ENCODE peak calls at places on chromosomes 5 and 9, in six cellular contexts. One of them, this sample, is unnamed.

GRCh38 chr9:123176949-123177348 is 91.4 kb downstream of the STRBP start:
- DNase-seq in GM13976: no peak
- DNase-seq in endothelial cell: no peak
- DNase-seq in activated CD4-positive, CD25-positive, alpha-beta regulatory T cell treated with anti-CD3 and anti-CD28 coated beads, Interleukin-2, amount 50 U/mL, for 72 hours: no peak
- DNase-seq in non-pigmented ciliary epithelial cell: no peak
- DNase-seq in testis: no peak
- DNase-seq in this sample: no peak

GRCh38 chr5:149628221-149628620 is 46.9 kb downstream of the ARHGEF37 start:
- DNase-seq in GM13976: no peak
- DNase-seq in endothelial cell: no peak
- DNase-seq in activated CD4-positive, CD25-positive, alpha-beta regulatory T cell treated with anti-CD3 and anti-CD28 coated beads, Interleukin-2, amount 50 U/mL, for 72 hours: no peak
- DNase-seq in non-pigmented ciliary epithelial cell: no peak
- DNase-seq in testis: no peak
- DNase-seq in this sample: no peak

GRCh38 chr5:84393969-84394368 is 9.3 kb upstream of the EDIL3 start:
- DNase-seq in GM13976: no peak
- DNase-seq in endothelial cell: no peak
- DNase-seq in activated CD4-positive, CD25-positive, alpha-beta regulatory T cell treated with anti-CD3 and anti-CD28 coated beads, Interleukin-2, amount 50 U/mL, for 72 hours: no peak
- DNase-seq in non-pigmented ciliary epithelial cell: no peak
- DNase-seq in testis: no peak
- DNase-seq in this sample: no peak

GRCh38 chr5:142133382-142134206 is 25.0 kb downstream of the NDFIP1 start:
- DNase-seq in GM13976: no peak
- DNase-seq in endothelial cell: no peak
- DNase-seq in activated CD4-positive, CD25-positive, alpha-beta regulatory T cell treated with anti-CD3 and anti-CD28 coated beads, Interleukin-2, amount 50 U/mL, for 72 hours: no peak
- DNase-seq in non-pigmented ciliary epithelial cell: no peak
- DNase-seq in testis: no peak
- DNase-seq in this sample: no peak

GRCh38 chr5:101103874-101104273 is 200.8 kb upstream of the ST8SIA4 start:
- DNase-seq in GM13976: no peak
- DNase-seq in endothelial cell: no peak
- DNase-seq in activated CD4-positive, CD25-positive, alpha-beta regulatory T cell treated with anti-CD3 and anti-CD28 coated beads, Interleukin-2, amount 50 U/mL, for 72 hours: no peak
- DNase-seq in non-pigmented ciliary epithelial cell: no peak
- DNase-seq in testis: no peak
- DNase-seq in this sample: no peak

GRCh38 chr5:170490381-170490780 is 13.4 kb upstream of the KCNIP1 start:
- DNase-seq in GM13976: no peak
- DNase-seq in endothelial cell: no peak
- DNase-seq in activated CD4-positive, CD25-positive, alpha-beta regulatory T cell treated with anti-CD3 and anti-CD28 coated beads, Interleukin-2, amount 50 U/mL, for 72 hours: no peak
- DNase-seq in non-pigmented ciliary epithelial cell: no peak
- DNase-seq in testis: no peak
- DNase-seq in this sample: no peak

GRCh38 chr5:149166128-149166527 is 24.8 kb downstream of the ABLIM3 start:
- DNase-seq in GM13976: no peak
- DNase-seq in endothelial cell: no peak
- DNase-seq in activated CD4-positive, CD25-positive, alpha-beta regulatory T cell treated with anti-CD3 and anti-CD28 coated beads, Interleukin-2, amount 50 U/mL, for 72 hours: no peak
- DNase-seq in non-pigmented ciliary epithelial cell: no peak
- DNase-seq in testis: no peak
- DNase-seq in this sample: no peak

GRCh38 chr9:120931278-120932085 is 4.9 kb upstream of the TRAF1 start:
- DNase-seq in GM13976: peak; percentile 79
- DNase-seq in endothelial cell: no peak
- DNase-seq in activated CD4-positive, CD25-positive, alpha-beta regulatory T cell treated with anti-CD3 and anti-CD28 coated beads, Interleukin-2, amount 50 U/mL, for 72 hours: no peak
- DNase-seq in non-pigmented ciliary epithelial cell: no peak
- DNase-seq in testis: no peak
- DNase-seq in this sample: peak; percentile 78

GRCh38 chr9:18502546-18502945 is 28.6 kb downstream of the ADAMTSL1 start:
- DNase-seq in GM13976: no peak
- DNase-seq in endothelial cell: no peak
- DNase-seq in activated CD4-positive, CD25-positive, alpha-beta regulatory T cell treated with anti-CD3 and anti-CD28 coated beads, Interleukin-2, amount 50 U/mL, for 72 hours: no peak
- DNase-seq in non-pigmented ciliary epithelial cell: no peak
- DNase-seq in testis: no peak
- DNase-seq in this sample: no peak

GRCh38 chr9:2729003-2729402 is 11.7 kb downstream of the KCNV2 start:
- DNase-seq in GM13976: no peak
- DNase-seq in endothelial cell: no peak
- DNase-seq in activated CD4-positive, CD25-positive, alpha-beta regulatory T cell treated with anti-CD3 and anti-CD28 coated beads, Interleukin-2, amount 50 U/mL, for 72 hours: no peak
- DNase-seq in non-pigmented ciliary epithelial cell: no peak
- DNase-seq in testis: no peak
- DNase-seq in this sample: no peak

GRCh38 chr5:154756871-154757646 is 1.9 kb downstream of the LARP1 start:
- DNase-seq in GM13976: peak; percentile 50
- DNase-seq in endothelial cell: peak; percentile 36
- DNase-seq in activated CD4-positive, CD25-positive, alpha-beta regulatory T cell treated with anti-CD3 and anti-CD28 coated beads, Interleukin-2, amount 50 U/mL, for 72 hours: peak; percentile 57
- DNase-seq in non-pigmented ciliary epithelial cell: no peak
- DNase-seq in testis: peak; percentile 70
- DNase-seq in this sample: peak; percentile 31

GRCh38 chr5:80711938-80712337 is 57.2 kb upstream of the DHFR start:
- DNase-seq in GM13976: peak; percentile 35
- DNase-seq in endothelial cell: peak; percentile 39
- DNase-seq in activated CD4-positive, CD25-positive, alpha-beta regulatory T cell treated with anti-CD3 and anti-CD28 coated beads, Interleukin-2, amount 50 U/mL, for 72 hours: no peak
- DNase-seq in non-pigmented ciliary epithelial cell: no peak
- DNase-seq in testis: peak; percentile 43
- DNase-seq in this sample: peak; percentile 32

GRCh38 chr9:95507456-95508241 is 9.1 kb downstream of the PTCH1 start:
- DNase-seq in GM13976: peak; percentile 49
- DNase-seq in endothelial cell: peak; percentile 42
- DNase-seq in activated CD4-positive, CD25-positive, alpha-beta regulatory T cell treated with anti-CD3 and anti-CD28 coated beads, Interleukin-2, amount 50 U/mL, for 72 hours: no peak
- DNase-seq in non-pigmented ciliary epithelial cell: no peak
- DNase-seq in testis: peak; percentile 60
- DNase-seq in this sample: peak; percentile 39

GRCh38 chr9:119827126-119827525 is 457.9 kb upstream of the BRINP1 start:
- DNase-seq in GM13976: no peak
- DNase-seq in endothelial cell: no peak
- DNase-seq in activated CD4-positive, CD25-positive, alpha-beta regulatory T cell treated with anti-CD3 and anti-CD28 coated beads, Interleukin-2, amount 50 U/mL, for 72 hours: no peak
- DNase-seq in non-pigmented ciliary epithelial cell: no peak
- DNase-seq in testis: no peak
- DNase-seq in this sample: no peak

GRCh38 chr5:135212361-135213033 is 178.5 kb upstream of the PITX1 start:
- DNase-seq in GM13976: no peak
- DNase-seq in endothelial cell: no peak
- DNase-seq in activated CD4-positive, CD25-positive, alpha-beta regulatory T cell treated with anti-CD3 and anti-CD28 coated beads, Interleukin-2, amount 50 U/mL, for 72 hours: peak; percentile 16
- DNase-seq in non-pigmented ciliary epithelial cell: no peak
- DNase-seq in testis: no peak
- DNase-seq in this sample: no peak

GRCh38 chr9:4491621-4491975 is 1.3 kb downstream of the SLC1A1 start:
- DNase-seq in GM13976: no peak
- DNase-seq in endothelial cell: no peak
- DNase-seq in activated CD4-positive, CD25-positive, alpha-beta regulatory T cell treated with anti-CD3 and anti-CD28 coated beads, Interleukin-2, amount 50 U/mL, for 72 hours: no peak
- DNase-seq in non-pigmented ciliary epithelial cell: no peak
- DNase-seq in testis: no peak
- DNase-seq in this sample: no peak

GRCh38 chr5:116722666-116723065 is 148.0 kb upstream of the SEMA6A start:
- DNase-seq in GM13976: no peak
- DNase-seq in endothelial cell: no peak
- DNase-seq in activated CD4-positive, CD25-positive, alpha-beta regulatory T cell treated with anti-CD3 and anti-CD28 coated beads, Interleukin-2, amount 50 U/mL, for 72 hours: no peak
- DNase-seq in non-pigmented ciliary epithelial cell: no peak
- DNase-seq in testis: peak; percentile 49
- DNase-seq in this sample: no peak

GRCh38 chr5:179822444-179822990 is 1.8 kb downstream of the SQSTM1 start:
- DNase-seq in GM13976: no peak
- DNase-seq in endothelial cell: no peak
- DNase-seq in activated CD4-positive, CD25-positive, alpha-beta regulatory T cell treated with anti-CD3 and anti-CD28 coated beads, Interleukin-2, amount 50 U/mL, for 72 hours: no peak
- DNase-seq in non-pigmented ciliary epithelial cell: no peak
- DNase-seq in testis: no peak
- DNase-seq in this sample: no peak

GRCh38 chr5:41246376-41246775 is 33.0 kb upstream of the C6 start:
- DNase-seq in GM13976: no peak
- DNase-seq in endothelial cell: no peak
- DNase-seq in activated CD4-positive, CD25-positive, alpha-beta regulatory T cell treated with anti-CD3 and anti-CD28 coated beads, Interleukin-2, amount 50 U/mL, for 72 hours: no peak
- DNase-seq in non-pigmented ciliary epithelial cell: peak; percentile 4
- DNase-seq in testis: no peak
- DNase-seq in this sample: no peak

GRCh38 chr9:115015018-115015635 is 84.7 kb upstream of the TNFSF8 start:
- DNase-seq in GM13976: no peak
- DNase-seq in endothelial cell: peak; percentile 62
- DNase-seq in activated CD4-positive, CD25-positive, alpha-beta regulatory T cell treated with anti-CD3 and anti-CD28 coated beads, Interleukin-2, amount 50 U/mL, for 72 hours: no peak
- DNase-seq in non-pigmented ciliary epithelial cell: no peak
- DNase-seq in testis: peak; percentile 50
- DNase-seq in this sample: no peak

GRCh38 chr9:35811364-35812024 is 568 bp downstream of the SPAG8 start:
- DNase-seq in GM13976: no peak
- DNase-seq in endothelial cell: no peak
- DNase-seq in activated CD4-positive, CD25-positive, alpha-beta regulatory T cell treated with anti-CD3 and anti-CD28 coated beads, Interleukin-2, amount 50 U/mL, for 72 hours: no peak
- DNase-seq in non-pigmented ciliary epithelial cell: no peak
- DNase-seq in testis: no peak
- DNase-seq in this sample: no peak

GRCh38 chr5:58450811-58451629 is 8.9 kb downstream of the PLK2 start:
- DNase-seq in GM13976: no peak
- DNase-seq in endothelial cell: no peak
- DNase-seq in activated CD4-positive, CD25-positive, alpha-beta regulatory T cell treated with anti-CD3 and anti-CD28 coated beads, Interleukin-2, amount 50 U/mL, for 72 hours: no peak
- DNase-seq in non-pigmented ciliary epithelial cell: no peak
- DNase-seq in testis: no peak
- DNase-seq in this sample: no peak

GRCh38 chr9:124210697-124211096 is 47.1 kb upstream of the NEK6 start:
- DNase-seq in GM13976: peak; percentile 66
- DNase-seq in endothelial cell: no peak
- DNase-seq in activated CD4-positive, CD25-positive, alpha-beta regulatory T cell treated with anti-CD3 and anti-CD28 coated beads, Interleukin-2, amount 50 U/mL, for 72 hours: no peak
- DNase-seq in non-pigmented ciliary epithelial cell: no peak
- DNase-seq in testis: no peak
- DNase-seq in this sample: peak; percentile 64

GRCh38 chr9:29701971-29702370 is 2128.7 kb upstream of the C9orf72 start:
- DNase-seq in GM13976: no peak
- DNase-seq in endothelial cell: no peak
- DNase-seq in activated CD4-positive, CD25-positive, alpha-beta regulatory T cell treated with anti-CD3 and anti-CD28 coated beads, Interleukin-2, amount 50 U/mL, for 72 hours: no peak
- DNase-seq in non-pigmented ciliary epithelial cell: no peak
- DNase-seq in testis: no peak
- DNase-seq in this sample: no peak

GRCh38 chr5:113151641-113152040 is 175.0 kb downstream of the DCP2 start:
- DNase-seq in GM13976: no peak
- DNase-seq in endothelial cell: no peak
- DNase-seq in activated CD4-positive, CD25-positive, alpha-beta regulatory T cell treated with anti-CD3 and anti-CD28 coated beads, Interleukin-2, amount 50 U/mL, for 72 hours: no peak
- DNase-seq in non-pigmented ciliary epithelial cell: no peak
- DNase-seq in testis: no peak
- DNase-seq in this sample: no peak

GRCh38 chr5:129906177-129906887 is 2.1 kb downstream of the CHSY3 start:
- DNase-seq in GM13976: no peak
- DNase-seq in endothelial cell: peak; percentile 10
- DNase-seq in activated CD4-positive, CD25-positive, alpha-beta regulatory T cell treated with anti-CD3 and anti-CD28 coated beads, Interleukin-2, amount 50 U/mL, for 72 hours: no peak
- DNase-seq in non-pigmented ciliary epithelial cell: no peak
- DNase-seq in testis: peak; percentile 41
- DNase-seq in this sample: no peak

GRCh38 chr5:88235828-88236227 is 32.8 kb downstream of the TMEM161B start:
- DNase-seq in GM13976: no peak
- DNase-seq in endothelial cell: no peak
- DNase-seq in activated CD4-positive, CD25-positive, alpha-beta regulatory T cell treated with anti-CD3 and anti-CD28 coated beads, Interleukin-2, amount 50 U/mL, for 72 hours: no peak
- DNase-seq in non-pigmented ciliary epithelial cell: no peak
- DNase-seq in testis: no peak
- DNase-seq in this sample: no peak

GRCh38 chr5:38809388-38810359 is 36.1 kb upstream of the OSMR start:
- DNase-seq in GM13976: peak; percentile 78
- DNase-seq in endothelial cell: peak; percentile 84
- DNase-seq in activated CD4-positive, CD25-positive, alpha-beta regulatory T cell treated with anti-CD3 and anti-CD28 coated beads, Interleukin-2, amount 50 U/mL, for 72 hours: no peak
- DNase-seq in non-pigmented ciliary epithelial cell: no peak
- DNase-seq in testis: peak; percentile 93
- DNase-seq in this sample: peak; percentile 68

GRCh38 chr9:125649315-125649714 is 57.7 kb downstream of the MAPKAP1 start:
- DNase-seq in GM13976: no peak
- DNase-seq in endothelial cell: no peak
- DNase-seq in activated CD4-positive, CD25-positive, alpha-beta regulatory T cell treated with anti-CD3 and anti-CD28 coated beads, Interleukin-2, amount 50 U/mL, for 72 hours: no peak
- DNase-seq in non-pigmented ciliary epithelial cell: peak; percentile 77
- DNase-seq in testis: no peak
- DNase-seq in this sample: no peak

GRCh38 chr5:180367991-180368390 is 14.9 kb upstream of the GFPT2 start:
- DNase-seq in GM13976: no peak
- DNase-seq in endothelial cell: no peak
- DNase-seq in activated CD4-positive, CD25-positive, alpha-beta regulatory T cell treated with anti-CD3 and anti-CD28 coated beads, Interleukin-2, amount 50 U/mL, for 72 hours: no peak
- DNase-seq in non-pigmented ciliary epithelial cell: no peak
- DNase-seq in testis: no peak
- DNase-seq in this sample: no peak

GRCh38 chr5:9339206-9339818 is 206.6 kb downstream of the SEMA5A start:
- DNase-seq in GM13976: no peak
- DNase-seq in endothelial cell: peak; percentile 8
- DNase-seq in activated CD4-positive, CD25-positive, alpha-beta regulatory T cell treated with anti-CD3 and anti-CD28 coated beads, Interleukin-2, amount 50 U/mL, for 72 hours: no peak
- DNase-seq in non-pigmented ciliary epithelial cell: no peak
- DNase-seq in testis: peak; percentile 49
- DNase-seq in this sample: no peak

GRCh38 chr9:78121488-78121887 is 89.9 kb upstream of the GNAQ start:
- DNase-seq in GM13976: no peak
- DNase-seq in endothelial cell: peak; percentile 74
- DNase-seq in activated CD4-positive, CD25-positive, alpha-beta regulatory T cell treated with anti-CD3 and anti-CD28 coated beads, Interleukin-2, amount 50 U/mL, for 72 hours: peak; percentile 44
- DNase-seq in non-pigmented ciliary epithelial cell: no peak
- DNase-seq in testis: peak; percentile 81
- DNase-seq in this sample: no peak

GRCh38 chr9:20570086-20570485 is 52.2 kb downstream of the MLLT3 start:
- DNase-seq in GM13976: no peak
- DNase-seq in endothelial cell: no peak
- DNase-seq in activated CD4-positive, CD25-positive, alpha-beta regulatory T cell treated with anti-CD3 and anti-CD28 coated beads, Interleukin-2, amount 50 U/mL, for 72 hours: no peak
- DNase-seq in non-pigmented ciliary epithelial cell: no peak
- DNase-seq in testis: no peak
- DNase-seq in this sample: no peak

GRCh38 chr5:28388428-28388827 is 1350.0 kb upstream of the CDH9 start:
- DNase-seq in GM13976: no peak
- DNase-seq in endothelial cell: no peak
- DNase-seq in activated CD4-positive, CD25-positive, alpha-beta regulatory T cell treated with anti-CD3 and anti-CD28 coated beads, Interleukin-2, amount 50 U/mL, for 72 hours: no peak
- DNase-seq in non-pigmented ciliary epithelial cell: no peak
- DNase-seq in testis: no peak
- DNase-seq in this sample: no peak